ENCODE peak calls at places on chromosomes 1 and 21, in ten cellular contexts. K is A172; S is stimulated activated CD4-positive, alpha-beta T cell treated with anti-CD3 and anti-CD28 coated beads, Interleukin-2, amount 100 ng/mL, for 24 hours; B is NCI-H1105 treated with DMSO at 0.1 percent for 48 hours; W is activated T-cell treated with anti-CD3 and anti-CD28 coated beads, Interleukin-2, amount 50 U/mL, for 72 hours; P is AG09309; R is CD4-positive, CD25-positive, alpha-beta regulatory T cell; T is glutamatergic neuron; Y is ACHN; G is stimulated activated CD8-positive, alpha-beta memory T cell treated with anti-CD3 and anti-CD28 coated beads, Interleukin-4, amount 100 ng/mL, for 4 hours. H is an unnamed sample.
A peak's percentile ranks its signal among the peaks of the same experiment; 100 is the strongest.

GRCh38 chr1:17877896-17878295 is 122.8 kb downstream of the ACTL8 start:
- DNase-seq in K (no peak), S (no peak), B (no peak), W (no peak), P (no peak), R (no peak), T (no peak), Y (no peak), G (no peak), H (peak; percentile 62)

GRCh38 chr1:198651685-198652400 is 13.0 kb downstream of the PTPRC start:
- DNase-seq in K (no peak), S (no peak), B (no peak), W (no peak), P (no peak), R (no peak), T (no peak), Y (no peak), G (no peak), H (no peak)

GRCh38 chr1:67170751-67171573 is 4.7 kb downstream of the IL23R start:
- DNase-seq in K (no peak), S (no peak), B (no peak), W (no peak), P (no peak), R (no peak), T (no peak), Y (no peak), G (no peak), H (no peak)

GRCh38 chr1:223466156-223466555 is 72.9 kb downstream of the CCDC185 start:
- DNase-seq in K (no peak), S (no peak), B (no peak), W (no peak), P (no peak), R (no peak), T (no peak), Y (no peak), G (no peak), H (no peak)

GRCh38 chr1:115330480-115331013 is 7.5 kb downstream of the NGF start:
- DNase-seq in K (peak; percentile 37), S (no peak), B (no peak), W (no peak), P (peak; percentile 79), R (no peak), T (no peak), Y (no peak), G (no peak), H (no peak)

GRCh38 chr1:226948480-226948879 is 8.4 kb downstream of the COQ8A start:
- DNase-seq in K (no peak), S (no peak), B (no peak), W (no peak), P (no peak), R (no peak), T (no peak), Y (no peak), G (no peak), H (no peak)

GRCh38 chr1:33137800-33138199 is 44.0 kb downstream of the TRIM62 start:
- DNase-seq in K (no peak), S (peak; percentile 37), B (no peak), W (peak; percentile 38), P (no peak), R (no peak), T (peak; percentile 82), Y (no peak), G (no peak), H (no peak)

GRCh38 chr1:192747942-192748341 is 60.9 kb upstream of the RGS2 start:
- DNase-seq in K (no peak), S (no peak), B (no peak), W (no peak), P (no peak), R (no peak), T (no peak), Y (peak; percentile 40), G (no peak), H (peak; percentile 53)

GRCh38 chr1:177351361-177352108 is 180.8 kb downstream of the BRINP2 start:
- DNase-seq in K (no peak), S (no peak), B (no peak), W (no peak), P (no peak), R (no peak), T (no peak), Y (no peak), G (no peak), H (no peak)

GRCh38 chr1:23745515-23745914 is 2.2 kb downstream of the ELOA start:
- DNase-seq in K (no peak), S (no peak), B (peak; percentile 37), W (no peak), P (no peak), R (no peak), T (no peak), Y (peak; percentile 56), G (no peak), H (peak; percentile 41)

GRCh38 chr1:15573477-15573876 is 11.4 kb downstream of the AGMAT start:
- DNase-seq in K (no peak), S (no peak), B (no peak), W (no peak), P (no peak), R (no peak), T (no peak), Y (no peak), G (no peak), H (no peak)

GRCh38 chr1:246836169-246836568 is 95.6 kb downstream of the AHCTF1 start:
- DNase-seq in K (peak; percentile 21), S (no peak), B (peak; percentile 3), W (no peak), P (no peak), R (no peak), T (no peak), Y (no peak), G (no peak), H (peak; percentile 57)

GRCh38 chr1:160136926-160137200 is 14.5 kb upstream of the ATP1A4 start:
- DNase-seq in K (no peak), S (no peak), B (no peak), W (no peak), P (no peak), R (no peak), T (no peak), Y (no peak), G (no peak), H (no peak)

GRCh38 chr1:203661572-203661971 is 34.9 kb downstream of the ATP2B4 start:
- DNase-seq in K (peak; percentile 65), S (no peak), B (no peak), W (no peak), P (no peak), R (no peak), T (no peak), Y (no peak), G (no peak), H (no peak)

GRCh38 chr1:223319913-223320600 is 43.9 kb downstream of the SUSD4 start:
- DNase-seq in K (no peak), S (no peak), B (peak; percentile 25), W (no peak), P (no peak), R (no peak), T (no peak), Y (no peak), G (no peak), H (no peak)

GRCh38 chr1:160046494-160047115 is 14.8 kb upstream of the PIGM start:
- DNase-seq in K (peak; percentile 58), S (peak; percentile 39), B (peak; percentile 42), W (peak; percentile 55), P (no peak), R (peak; percentile 12), T (peak; percentile 57), Y (peak; percentile 46), G (no peak), H (peak; percentile 93)

GRCh38 chr21:36126621-36127110 is 8.2 kb upstream of the CBR3 start:
- DNase-seq in K (no peak), S (no peak), B (no peak), W (no peak), P (no peak), R (no peak), T (no peak), Y (no peak), G (no peak), H (no peak)

GRCh38 chr1:110916669-110917306 is 43.8 kb downstream of the CD53 start:
- DNase-seq in K (peak; percentile 72), S (no peak), B (no peak), W (peak; percentile 42), P (no peak), R (no peak), T (no peak), Y (peak; percentile 24), G (no peak), H (peak; percentile 43)

GRCh38 chr1:155126494-155127104 is 1.1 kb upstream of the EFNA1 start:
- DNase-seq in K (no peak), S (peak; percentile 38), B (peak; percentile 42), W (peak; percentile 36), P (no peak), R (no peak), T (peak; percentile 36), Y (peak; percentile 37), G (no peak), H (no peak)

GRCh38 chr1:162310337-162310736 is 66.3 kb downstream of the SPATA46 start:
- DNase-seq in K (no peak), S (no peak), B (no peak), W (no peak), P (no peak), R (no peak), T (no peak), Y (no peak), G (no peak), H (peak; percentile 19)

GRCh38 chr1:153774780-153775431 is at the start of gene SLC27A3:
- DNase-seq in K (no peak), S (no peak), B (peak; percentile 84), W (no peak), P (no peak), R (no peak), T (no peak), Y (no peak), G (no peak), H (no peak)

GRCh38 chr21:42337830-42338729 is 12.7 kb downstream of the TFF2 start:
- DNase-seq in K (peak; percentile 50), S (peak; percentile 88), B (peak; percentile 32), W (peak; percentile 87), P (no peak), R (peak; percentile 67), T (peak; percentile 83), Y (peak; percentile 60), G (peak; percentile 80), H (peak; percentile 1)

GRCh38 chr1:160777486-160778089 is 18.4 kb upstream of the LY9 start:
- DNase-seq in K (peak; percentile 57), S (peak; percentile 52), B (peak; percentile 12), W (peak; percentile 63), P (no peak), R (peak; percentile 30), T (no peak), Y (peak; percentile 47), G (no peak), H (peak; percentile 18)

GRCh38 chr21:31732538-31732864 is 583 bp upstream of the SCAF4 start:
- DNase-seq in K (no peak), S (no peak), B (no peak), W (no peak), P (no peak), R (no peak), T (no peak), Y (no peak), G (peak; percentile 11), H (no peak)

GRCh38 chr1:33244143-33244808 is 12.0 kb upstream of the ZNF362 start:
- DNase-seq in K (no peak), S (no peak), B (no peak), W (no peak), P (no peak), R (no peak), T (no peak), Y (no peak), G (no peak), H (no peak)

H was measured in LHCN-M2.